ENCODE peak calls at places on chromosomes 5 and 9, in four cellular contexts. Z, S, V and G are unnamed samples.

GRCh38 chr9:113875917-113876805 is at the start of gene ZNF618:
- DNase-seq in Z (peak; percentile 72), S (peak; percentile 35), V (no peak), G (peak; percentile 75)

GRCh38 chr5:83277154-83277553 is 194.4 kb upstream of the VCAN start:
- DNase-seq in Z (peak; percentile 62), S (no peak), V (no peak), G (no peak)

GRCh38 chr9:107480386-107480789 is 9.2 kb downstream of the KLF4 start:
- DNase-seq in Z (peak; percentile 79), S (no peak), V (peak; percentile 68), G (no peak)

GRCh38 chr9:88387733-88388202 is 476 bp upstream of the SPIN1 start:
- DNase-seq in Z (peak; percentile 81), S (peak; percentile 81), V (peak; percentile 54), G (no peak)

GRCh38 chr5:142109356-142110045 is 922 bp downstream of the NDFIP1 start:
- DNase-seq in Z (no peak), S (peak; percentile 42), V (peak; percentile 27), G (no peak)

GRCh38 chr9:76758476-76758875 is 5.8 kb upstream of the PCA3 start:
- DNase-seq in Z (no peak), S (no peak), V (no peak), G (no peak)

GRCh38 chr5:73969195-73970059 is 343.4 kb downstream of the ARHGEF28 start:
- DNase-seq in Z (no peak), S (peak; percentile 52), V (no peak), G (no peak)

GRCh38 chr5:157574456-157575095 is 999 bp downstream of the ADAM19 start:
- DNase-seq in Z (peak; percentile 85), S (peak; percentile 57), V (peak; percentile 31), G (peak; percentile 70)

GRCh38 chr9:98944130-98945074 is 695 bp downstream of the COL15A1 start:
- DNase-seq in Z (peak; percentile 74), S (no peak), V (peak; percentile 41), G (peak; percentile 81)

GRCh38 chr9:13942695-13943094 is 371.2 kb downstream of the NFIB start:
- DNase-seq in Z (no peak), S (peak; percentile 12), V (peak; percentile 41), G (no peak)

GRCh38 chr5:57346336-57346735 is 136.3 kb downstream of the ACTBL2 start:
- DNase-seq in Z (no peak), S (peak; percentile 57), V (no peak), G (no peak)

GRCh38 chr5:67206381-67207328 is 10.1 kb upstream of the CD180 start:
- DNase-seq in Z (no peak), S (no peak), V (no peak), G (no peak)

GRCh38 chr9:124183772-124184171 is 74.0 kb upstream of the NEK6 start:
- DNase-seq in Z (no peak), S (no peak), V (no peak), G (no peak)

GRCh38 chr5:15002183-15002582 is 130.6 kb upstream of the ANKH start:
- DNase-seq in Z (no peak), S (no peak), V (no peak), G (no peak)

GRCh38 chr5:52007230-52007858 is 624.1 kb downstream of the ISL1 start:
- DNase-seq in Z (no peak), S (peak; percentile 56), V (no peak), G (peak; percentile 52)

GRCh38 chr5:110289213-110289810 is 437.2 kb downstream of the TMEM232 start:
- DNase-seq in Z (no peak), S (peak; percentile 90), V (no peak), G (peak; percentile 53)

GRCh38 chr9:115461284-115461683 is 343.3 kb upstream of the TNC start:
- DNase-seq in Z (no peak), S (no peak), V (no peak), G (no peak)

GRCh38 chr5:111278824-111279504 is 54.8 kb downstream of the CAMK4 start:
- DNase-seq in Z (peak; percentile 72), S (peak; percentile 79), V (no peak), G (peak; percentile 95)

GRCh38 chr5:89473196-89473595 is 590.2 kb upstream of the MEF2C start:
- DNase-seq in Z (no peak), S (no peak), V (no peak), G (no peak)

GRCh38 chr5:20486826-20487225 is 498.8 kb upstream of the CDH18 start:
- DNase-seq in Z (no peak), S (no peak), V (no peak), G (no peak)

GRCh38 chr9:129143461-129143927 is 32.3 kb downstream of the PTPA start:
- DNase-seq in Z (peak; percentile 91), S (peak; percentile 98), V (peak; percentile 90), G (peak; percentile 81)

GRCh38 chr9:3956081-3956701 is 343.7 kb downstream of the GLIS3 start:
- DNase-seq in Z (no peak), S (no peak), V (no peak), G (no peak)

GRCh38 chr5:158301186-158301585 is 442.2 kb upstream of the CLINT1 start:
- DNase-seq in Z (no peak), S (no peak), V (no peak), G (no peak)

GRCh38 chr5:132272341-132273210 is 15.1 kb downstream of the PDLIM4 start:
- DNase-seq in Z (peak; percentile 83), S (peak; percentile 85), V (peak; percentile 73), G (peak; percentile 96)

GRCh38 chr5:158769079-158769478 is 330.6 kb downstream of the EBF1 start:
- DNase-seq in Z (no peak), S (no peak), V (no peak), G (no peak)

GRCh38 chr9:129596541-129597328 is 24.2 kb downstream of the C9orf50 start:
- DNase-seq in Z (peak; percentile 87), S (peak; percentile 98), V (peak; percentile 78), G (peak; percentile 93)

GRCh38 chr5:95862636-95863382 is 40.3 kb upstream of the GLRX start:
- DNase-seq in Z (no peak), S (no peak), V (no peak), G (no peak)

GRCh38 chr5:95861858-95862561 is 39.5 kb upstream of the GLRX start:
- DNase-seq in Z (no peak), S (no peak), V (no peak), G (no peak)

GRCh38 chr5:95859327-95860060 is 37.0 kb upstream of the GLRX start:
- DNase-seq in Z (no peak), S (peak; percentile 53), V (peak; percentile 47), G (no peak)

GRCh38 chr5:95863383-95863757 is 40.8 kb upstream of the GLRX start:
- DNase-seq in Z (no peak), S (no peak), V (peak; percentile 67), G (no peak)

DNA sequence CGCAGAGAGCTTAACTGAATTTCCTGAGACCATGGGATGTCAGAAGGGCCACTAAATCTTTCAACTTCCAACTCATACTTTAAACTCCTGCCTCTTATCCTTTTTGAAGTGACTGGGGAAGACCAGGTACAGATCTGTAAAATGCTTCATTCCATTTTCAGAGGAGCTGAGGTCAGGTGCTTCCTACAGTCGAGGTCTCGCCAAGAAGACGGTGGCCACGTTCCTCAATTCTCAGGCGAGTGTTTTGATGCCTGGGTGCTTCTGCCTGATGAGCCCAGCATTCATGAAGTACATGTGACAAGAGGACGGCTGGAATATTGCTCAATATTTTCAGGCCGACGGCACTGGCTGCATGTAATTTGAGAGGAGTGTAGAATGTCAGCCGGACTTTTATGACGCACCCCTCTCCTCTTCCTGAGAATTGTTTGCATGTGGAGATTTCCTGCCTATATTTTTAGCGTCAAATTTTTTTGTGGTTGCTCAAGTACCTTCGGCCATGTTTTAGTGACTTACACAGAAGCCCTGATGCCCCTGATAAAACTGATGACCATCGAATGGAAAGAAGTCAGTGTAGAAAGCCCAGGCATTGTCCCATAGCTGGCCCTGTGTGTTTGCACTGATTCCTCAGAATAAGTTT is 38.8 kb upstream of the GLRX start:
- DNase-seq in Z (peak; percentile 76), S (no peak), V (peak; percentile 76), G (no peak)
- H3K27ac ChIP-seq in Z (peak overlapping the region; percentile 91), S (no peak overlapping the region), V (no peak overlapping the region), G (no peak overlapping the region)

GRCh38 chr5:43104102-43104501 is 16.6 kb upstream of the ZNF131 start:
- DNase-seq in Z (no peak), S (no peak), V (no peak), G (no peak)

GRCh38 chr5:43106290-43106638 is 14.4 kb upstream of the ZNF131 start:
- DNase-seq in Z (no peak), S (no peak), V (no peak), G (no peak)

GRCh38 chr5:43101491-43101890 is 19.2 kb upstream of the ZNF131 start:
- DNase-seq in Z (no peak), S (no peak), V (no peak), G (no peak)

GRCh38 chr5:43110606-43111170 is 10.0 kb upstream of the ZNF131 start:
- DNase-seq in Z (no peak), S (peak; percentile 53), V (no peak), G (peak; percentile 72)

GRCh38 chr5:43105369-43106289 is 15.1 kb upstream of the ZNF131 start:
- DNase-seq in Z (peak; percentile 94), S (peak; percentile 98), V (peak; percentile 91), G (peak; percentile 97)
- H3K4me3 ChIP-seq in Z (peak overlapping the region; percentile 59), S (no peak overlapping the region), V (peak overlapping the region; percentile 31), G (no peak overlapping the region)

DNA sequence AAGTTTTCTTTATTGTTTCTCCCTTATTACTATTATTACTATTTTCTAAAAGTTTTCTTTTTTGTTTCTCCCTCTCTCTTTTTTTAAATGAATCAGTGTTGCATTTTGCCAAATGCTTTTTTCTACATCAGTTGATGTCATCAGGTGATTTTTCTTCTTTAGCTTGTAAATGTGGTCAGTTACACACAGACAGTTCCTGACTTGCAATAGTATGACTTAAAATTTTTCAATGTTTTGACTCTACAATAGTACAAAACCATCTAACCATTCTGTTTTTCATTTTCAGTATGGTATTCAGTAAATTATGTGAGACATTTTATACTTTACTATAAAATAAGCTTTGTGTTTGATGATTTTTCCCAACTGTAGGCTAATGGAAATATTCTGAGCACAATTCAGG is 443.0 kb downstream of the GADD45G start:
- DNase-seq in Z (no peak), S (no peak), V (no peak), G (no peak)
- H3K27me3 ChIP-seq in Z (no peaks in the 10 kb centered on the region), S (no peaks in the 10 kb centered on the region), V (no peaks in the 10 kb centered on the region), G (no peaks in the 10 kb centered on the region)

DNA sequence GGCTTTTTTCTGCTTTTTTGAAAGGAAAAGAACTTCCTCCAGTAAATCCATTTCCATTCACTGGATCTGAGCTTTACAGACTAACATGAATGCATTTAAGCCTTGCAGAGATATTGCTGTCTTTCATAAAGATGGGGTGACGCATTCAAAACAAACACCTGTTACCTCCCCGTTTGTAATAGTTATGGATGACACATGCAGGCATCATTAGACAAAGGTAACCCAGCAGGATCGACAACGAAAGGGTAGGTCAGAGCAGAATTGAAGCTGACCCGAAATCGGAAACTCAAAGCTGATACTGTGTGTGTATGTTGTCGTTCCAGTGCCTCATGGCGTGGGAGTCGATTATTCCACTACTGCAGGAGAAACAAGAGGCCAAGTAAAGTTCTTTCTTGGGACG is 22.2 kb downstream of the SLC46A2 start:
- DNase-seq in Z (no peak), S (no peak), V (no peak), G (no peak)
- H3K27ac ChIP-seq in Z (no peak overlapping the region), S (no peak overlapping the region), V (no peak overlapping the region), G (no peak overlapping the region)

GRCh38 chr9:19376931-19377330 is 3.1 kb downstream of the RPS6 start:
- DNase-seq in Z (no peak), S (no peak), V (no peak), G (no peak)
- H3K4me3 ChIP-seq in Z (no peak overlapping the region), S (no peak overlapping the region), V (no peak overlapping the region), G (peak overlapping the region; percentile 94)

DNA sequence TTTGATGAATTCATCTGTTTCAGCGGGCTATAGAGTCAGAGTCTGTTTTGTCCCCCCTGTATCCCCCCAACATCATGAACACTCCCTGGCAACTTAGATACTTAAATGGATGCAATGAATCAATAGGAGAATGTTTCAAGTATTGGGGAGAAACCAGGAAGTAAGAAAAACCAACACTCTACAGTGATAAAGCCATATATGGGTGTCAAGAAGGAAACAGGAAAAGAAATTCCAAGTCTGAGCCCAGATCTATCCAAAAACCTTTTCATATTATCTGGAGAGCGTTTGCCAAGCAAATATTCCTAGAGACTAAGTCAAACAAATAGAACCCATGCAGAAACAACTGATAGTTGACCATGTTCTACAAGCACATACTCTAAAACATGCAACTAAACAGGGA is 2.3 kb upstream of the GNAQ start:
- DNase-seq in Z (no peak), S (no peak), V (no peak), G (no peak)
- H3K27me3 ChIP-seq in Z (no peaks in the 10 kb centered on the region), S (no peaks in the 10 kb centered on the region), V (no peaks in the 10 kb centered on the region), G (no peaks in the 10 kb centered on the region)